ENCODE peak calls at places on chromosomes 3 and 15, in ten cellular contexts. K is ascending aorta; V is fibroblast of lung; N is kidney; P is mucosa of descending colon; X is CD8-positive, alpha-beta T cell; U is transverse colon; Z is pancreas; I is Panc1; M is heart right ventricle. D is an unnamed sample.

GRCh38 chr15:41511331-41512077 is 2.1 kb downstream of the LTK start:
- DNase-seq in K (no peak), V (no peak), N (no peak), P (peak; percentile 65), X (no peak), U (peak; percentile 60), Z (no peak), I (no peak), M (no peak), D (no peak)

GRCh38 chr15:27665002-27665401 is 434.1 kb downstream of the OCA2 start:
- DNase-seq in K (no peak), V (no peak), N (no peak), P (no peak), X (no peak), U (no peak), Z (no peak), I (no peak), M (no peak), D (no peak)

GRCh38 chr15:90337256-90337655 is 14.8 kb upstream of the ZNF774 start:
- DNase-seq in K (no peak), V (no peak), N (no peak), P (no peak), X (no peak), U (no peak), Z (no peak), I (no peak), M (no peak), D (no peak)

GRCh38 chr3:163684651-163685050 is 1393.6 kb downstream of the SI start:
- DNase-seq in K (no peak), V (no peak), N (no peak), P (no peak), X (no peak), U (no peak), Z (no peak), I (no peak), M (no peak), D (no peak)

GRCh38 chr3:178680037-178680436 is 143.8 kb downstream of the KCNMB2 start:
- DNase-seq in K (no peak), V (no peak), N (no peak), P (no peak), X (no peak), U (no peak), Z (no peak), I (no peak), M (no peak), D (no peak)

GRCh38 chr3:52277972-52278509 is 408 bp downstream of the WDR82 start:
- DNase-seq in K (no peak), V (peak; percentile 44), N (peak; percentile 89), P (peak; percentile 83), X (peak; percentile 29), U (no peak), Z (no peak), I (no peak), M (no peak), D (no peak)

GRCh38 chr3:173584093-173584833 is 186.7 kb downstream of the NLGN1 start:
- DNase-seq in K (no peak), V (peak; percentile 55), N (no peak), P (no peak), X (no peak), U (no peak), Z (no peak), I (peak; percentile 8), M (no peak), D (no peak)

GRCh38 chr15:66803182-66803729 is 101.2 kb downstream of the SMAD6 start:
- DNase-seq in K (peak; percentile 75), V (peak; percentile 99), N (peak; percentile 98), P (peak; percentile 90), X (no peak), U (peak; percentile 89), Z (peak; percentile 93), I (peak; percentile 80), M (peak; percentile 84), D (peak; percentile 76)

GRCh38 chr3:152444029-152444641 is 175.4 kb downstream of the MBNL1 start:
- DNase-seq in K (no peak), V (peak; percentile 56), N (no peak), P (no peak), X (no peak), U (no peak), Z (no peak), I (peak; percentile 65), M (no peak), D (no peak)

GRCh38 chr15:85581495-85581894 is 201.1 kb downstream of the AKAP13 start:
- DNase-seq in K (peak; percentile 34), V (no peak), N (peak; percentile 83), P (peak; percentile 86), X (no peak), U (peak; percentile 64), Z (peak; percentile 78), I (no peak), M (peak; percentile 63), D (peak; percentile 60)

GRCh38 chr3:184259396-184259877 is 1.9 kb downstream of the CAMK2N2 start:
- DNase-seq in K (no peak), V (no peak), N (no peak), P (no peak), X (no peak), U (no peak), Z (no peak), I (no peak), M (no peak), D (no peak)

GRCh38 chr3:66703501-66703900 is 202.7 kb upstream of the LRIG1 start:
- DNase-seq in K (no peak), V (no peak), N (no peak), P (no peak), X (no peak), U (no peak), Z (no peak), I (no peak), M (no peak), D (no peak)

DNA sequence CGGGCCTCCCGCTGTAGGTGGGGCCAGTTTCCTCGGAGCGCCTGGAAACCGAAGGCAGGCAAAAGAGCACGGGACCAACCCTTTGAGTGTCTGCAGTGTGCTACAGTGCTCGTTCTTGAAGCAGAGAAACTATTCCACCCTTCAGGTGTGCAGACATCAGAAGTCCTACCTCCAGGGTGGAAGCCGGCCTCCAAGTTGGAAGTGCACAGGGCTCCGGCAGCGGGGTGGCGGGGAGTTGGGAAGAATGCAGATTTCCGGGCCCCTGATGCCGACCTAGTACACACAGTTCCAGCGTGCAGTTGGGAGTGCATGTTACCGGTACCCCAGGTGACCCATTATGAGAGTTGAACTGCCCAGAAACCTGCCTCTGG is 3.0 kb downstream of the KLF13 start:
- DNase-seq in K (no peak), V (no peak), N (no peak), P (peak; percentile 55), X (no peak), U (no peak), Z (peak; percentile 79), I (no peak), M (no peak), D (no peak)
- H3K9me3 ChIP-seq in K (no peaks in the 10 kb centered on the region), V (no peaks in the 10 kb centered on the region), N (no peaks in the 10 kb centered on the region), P (no peaks in the 10 kb centered on the region), X (no peaks in the 10 kb centered on the region), U (no peaks in the 10 kb centered on the region), Z (no peaks in the 10 kb centered on the region), I (no peaks in the 10 kb centered on the region), M (no peaks in the 10 kb centered on the region), D (no peaks in the 10 kb centered on the region)

GRCh38 chr15:76812381-76812780 is 92.8 kb downstream of the SCAPER start:
- DNase-seq in K (no peak), V (no peak), N (no peak), P (no peak), X (no peak), U (no peak), Z (no peak), I (no peak), M (no peak), D (no peak)

GRCh38 chr15:76815421-76815820 is 89.7 kb downstream of the SCAPER start:
- DNase-seq in K (no peak), V (no peak), N (no peak), P (no peak), X (no peak), U (no peak), Z (no peak), I (no peak), M (no peak), D (no peak)

GRCh38 chr15:76809704-76810103 is 95.4 kb downstream of the SCAPER start:
- DNase-seq in K (no peak), V (no peak), N (no peak), P (no peak), X (no peak), U (no peak), Z (no peak), I (no peak), M (no peak), D (no peak)
- H3K4me3 ChIP-seq in K (no peak overlapping the region), V (no peak overlapping the region), N (no peak overlapping the region), P (no peak overlapping the region), X (no peak overlapping the region), U (no peak overlapping the region), Z (no peak overlapping the region), I (no peak overlapping the region), M (no peak overlapping the region), D (no peak overlapping the region)

GRCh38 chr3:197242784-197243432 is 55.5 kb downstream of the DLG1 start:
- DNase-seq in K (no peak), V (no peak), N (no peak), P (no peak), X (no peak), U (no peak), Z (no peak), I (no peak), M (no peak), D (no peak)

GRCh38 chr3:197237897-197238296 is 60.5 kb downstream of the DLG1 start:
- DNase-seq in K (no peak), V (no peak), N (no peak), P (no peak), X (no peak), U (no peak), Z (no peak), I (no peak), M (no peak), D (no peak)

GRCh38 chr3:197239857-197240256 is 58.6 kb downstream of the DLG1 start:
- DNase-seq in K (no peak), V (peak; percentile 27), N (no peak), P (no peak), X (no peak), U (no peak), Z (no peak), I (no peak), M (no peak), D (no peak)

GRCh38 chr3:197238842-197239241 is 59.6 kb downstream of the DLG1 start:
- DNase-seq in K (no peak), V (no peak), N (no peak), P (no peak), X (no peak), U (no peak), Z (no peak), I (no peak), M (no peak), D (no peak)

GRCh38 chr3:197241173-197241572 is 57.2 kb downstream of the DLG1 start:
- DNase-seq in K (no peak), V (peak; percentile 40), N (no peak), P (no peak), X (no peak), U (no peak), Z (no peak), I (no peak), M (no peak), D (no peak)
- H3K9me3 ChIP-seq in K (peaks cover 11% of the 10 kb centered on the region), V (no peaks in the 10 kb centered on the region), N (peaks cover 6% of the 10 kb centered on the region), P (peaks cover 27% of the 10 kb centered on the region), X (peaks cover 10% of the 10 kb centered on the region), U (peaks cover 29% of the 10 kb centered on the region), Z (no peaks in the 10 kb centered on the region), I (peaks cover 40% of the 10 kb centered on the region), M (peaks cover 51% of the 10 kb centered on the region), D (peaks cover 4% of the 10 kb centered on the region)

DNA sequence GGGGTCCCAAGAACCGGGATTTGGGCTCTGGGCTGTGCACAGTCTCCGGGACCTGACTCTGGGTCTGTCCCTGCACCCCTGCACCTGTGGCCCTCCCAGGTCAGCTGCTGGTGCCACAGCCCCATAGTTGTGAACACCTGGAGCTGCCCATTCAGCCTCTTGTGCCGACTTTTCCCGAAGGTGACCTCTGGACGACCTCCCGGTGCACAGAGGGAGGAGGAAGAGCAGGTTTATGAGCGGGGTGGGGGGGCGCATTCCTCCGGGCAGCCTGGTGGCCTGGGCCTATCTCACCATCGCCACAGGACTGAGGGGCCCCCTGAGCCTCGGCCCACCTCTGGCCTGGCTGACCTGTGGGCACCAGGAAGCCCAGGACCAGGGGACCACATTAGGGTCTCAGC is 45.3 kb downstream of the DNAJB8 start:
- DNase-seq in K (no peak), V (no peak), N (peak; percentile 64), P (no peak), X (no peak), U (no peak), Z (peak; percentile 52), I (no peak), M (peak; percentile 3), D (no peak)
- H3K4me3 ChIP-seq in K (no peak overlapping the region), V (no peak overlapping the region), N (no peak overlapping the region), P (no peak overlapping the region), X (no peak overlapping the region), U (no peak overlapping the region), Z (no peak overlapping the region), I (no peak overlapping the region), M (no peak overlapping the region), D (no peak overlapping the region)